ENCODE peak calls at places on chromosomes 13 and 19, in ten cellular contexts. One of them, this sample, is unnamed.

GRCh38 chr13:101916758-101917474 is 464.4 kb downstream of the ITGBL1 start:
- DNase-seq in uterus: no peak
- DNase-seq in AG04450: no peak
- DNase-seq in IMR-90: no peak
- DNase-seq in astrocyte: no peak
- DNase-seq in PC-9: no peak
- DNase-seq in ovary: no peak
- DNase-seq in foreskin fibroblast: no peak
- DNase-seq in GM12865: no peak
- DNase-seq in left lung: peak
- DNase-seq in this sample: no peak

GRCh38 chr19:1213391-1214286 is 8.1 kb downstream of the STK11 start:
- DNase-seq in uterus: peak
- DNase-seq in AG04450: no peak
- DNase-seq in IMR-90: peak
- DNase-seq in astrocyte: peak
- DNase-seq in PC-9: no peak
- DNase-seq in ovary: no peak
- DNase-seq in foreskin fibroblast: peak
- DNase-seq in GM12865: peak
- DNase-seq in left lung: no peak
- DNase-seq in this sample: no peak

GRCh38 chr19:46762245-46762890 is 16.1 kb upstream of the STRN4 start:
- DNase-seq in uterus: no peak
- DNase-seq in AG04450: no peak
- DNase-seq in IMR-90: no peak
- DNase-seq in astrocyte: no peak
- DNase-seq in PC-9: no peak
- DNase-seq in ovary: no peak
- DNase-seq in foreskin fibroblast: no peak
- DNase-seq in GM12865: no peak
- DNase-seq in left lung: no peak
- DNase-seq in this sample: no peak

GRCh38 chr19:34317311-34317927 is 47.6 kb upstream of the GPI start:
- DNase-seq in uterus: no peak
- DNase-seq in AG04450: no peak
- DNase-seq in IMR-90: no peak
- DNase-seq in astrocyte: peak
- DNase-seq in PC-9: peak
- DNase-seq in ovary: no peak
- DNase-seq in foreskin fibroblast: no peak
- DNase-seq in GM12865: no peak
- DNase-seq in left lung: no peak
- DNase-seq in this sample: no peak

GRCh38 chr19:54207908-54208783 is 7.5 kb downstream of the RPS9 start:
- DNase-seq in uterus: peak
- DNase-seq in AG04450: no peak
- DNase-seq in IMR-90: peak
- DNase-seq in astrocyte: peak
- DNase-seq in PC-9: peak
- DNase-seq in ovary: peak
- DNase-seq in foreskin fibroblast: peak
- DNase-seq in GM12865: peak
- DNase-seq in left lung: peak
- DNase-seq in this sample: peak

GRCh38 chr19:57435062-57435978 is at the start of gene ZNF749:
- DNase-seq in uterus: peak
- DNase-seq in AG04450: peak
- DNase-seq in IMR-90: peak
- DNase-seq in astrocyte: peak
- DNase-seq in PC-9: peak
- DNase-seq in ovary: peak
- DNase-seq in foreskin fibroblast: peak
- DNase-seq in GM12865: peak
- DNase-seq in left lung: peak
- DNase-seq in this sample: peak

GRCh38 chr19:2372076-2372612 is 12.1 kb downstream of the TMPRSS9 start:
- DNase-seq in uterus: no peak
- DNase-seq in AG04450: no peak
- DNase-seq in IMR-90: no peak
- DNase-seq in astrocyte: no peak
- DNase-seq in PC-9: no peak
- DNase-seq in ovary: no peak
- DNase-seq in foreskin fibroblast: no peak
- DNase-seq in GM12865: no peak
- DNase-seq in left lung: no peak
- DNase-seq in this sample: no peak

GRCh38 chr19:41870401-41870873 is 6.6 kb upstream of the CD79A start:
- DNase-seq in uterus: no peak
- DNase-seq in AG04450: no peak
- DNase-seq in IMR-90: peak
- DNase-seq in astrocyte: peak
- DNase-seq in PC-9: no peak
- DNase-seq in ovary: no peak
- DNase-seq in foreskin fibroblast: peak
- DNase-seq in GM12865: no peak
- DNase-seq in left lung: no peak
- DNase-seq in this sample: no peak

GRCh38 chr19:11382898-11383705 is 1.0 kb downstream of the EPOR start:
- DNase-seq in uterus: no peak
- DNase-seq in AG04450: no peak
- DNase-seq in IMR-90: no peak
- DNase-seq in astrocyte: no peak
- DNase-seq in PC-9: peak
- DNase-seq in ovary: no peak
- DNase-seq in foreskin fibroblast: peak
- DNase-seq in GM12865: peak
- DNase-seq in left lung: peak
- DNase-seq in this sample: no peak

GRCh38 chr19:20359933-20360720 is 193.1 kb downstream of the ZNF486 start:
- DNase-seq in uterus: no peak
- DNase-seq in AG04450: no peak
- DNase-seq in IMR-90: no peak
- DNase-seq in astrocyte: no peak
- DNase-seq in PC-9: no peak
- DNase-seq in ovary: no peak
- DNase-seq in foreskin fibroblast: no peak
- DNase-seq in GM12865: no peak
- DNase-seq in left lung: no peak
- DNase-seq in this sample: no peak

GRCh38 chr13:70814684-70815083 is 706.4 kb upstream of the KLHL1 start:
- DNase-seq in uterus: no peak
- DNase-seq in AG04450: no peak
- DNase-seq in IMR-90: no peak
- DNase-seq in astrocyte: no peak
- DNase-seq in PC-9: no peak
- DNase-seq in ovary: no peak
- DNase-seq in foreskin fibroblast: no peak
- DNase-seq in GM12865: no peak
- DNase-seq in left lung: no peak
- DNase-seq in this sample: no peak

GRCh38 chr13:77362166-77362565 is 35.3 kb upstream of the MYCBP2 start:
- DNase-seq in uterus: no peak
- DNase-seq in AG04450: no peak
- DNase-seq in IMR-90: no peak
- DNase-seq in astrocyte: no peak
- DNase-seq in PC-9: no peak
- DNase-seq in ovary: no peak
- DNase-seq in foreskin fibroblast: no peak
- DNase-seq in GM12865: no peak
- DNase-seq in left lung: no peak
- DNase-seq in this sample: no peak

GRCh38 chr19:15297416-15298224 is 34.7 kb downstream of the BRD4 start:
- DNase-seq in uterus: no peak
- DNase-seq in AG04450: peak
- DNase-seq in IMR-90: peak
- DNase-seq in astrocyte: peak
- DNase-seq in PC-9: no peak
- DNase-seq in ovary: no peak
- DNase-seq in foreskin fibroblast: no peak
- DNase-seq in GM12865: no peak
- DNase-seq in left lung: no peak
- DNase-seq in this sample: no peak

GRCh38 chr13:40285634-40286033 is 380.8 kb downstream of the FOXO1 start:
- DNase-seq in uterus: no peak
- DNase-seq in AG04450: no peak
- DNase-seq in IMR-90: no peak
- DNase-seq in astrocyte: no peak
- DNase-seq in PC-9: no peak
- DNase-seq in ovary: no peak
- DNase-seq in foreskin fibroblast: no peak
- DNase-seq in GM12865: no peak
- DNase-seq in left lung: no peak
- DNase-seq in this sample: no peak
- H3K4me3 ChIP-seq in uterus: no peak
- H3K4me3 ChIP-seq in AG04450: no peak
- H3K4me3 ChIP-seq in IMR-90: no peak
- H3K4me3 ChIP-seq in astrocyte: no peak
- H3K4me3 ChIP-seq in PC-9: no peak
- H3K4me3 ChIP-seq in ovary: no peak
- H3K4me3 ChIP-seq in foreskin fibroblast: no peak
- H3K4me3 ChIP-seq in GM12865: no peak
- H3K4me3 ChIP-seq in left lung: no peak
- H3K4me3 ChIP-seq in this sample: no peak

DNA sequence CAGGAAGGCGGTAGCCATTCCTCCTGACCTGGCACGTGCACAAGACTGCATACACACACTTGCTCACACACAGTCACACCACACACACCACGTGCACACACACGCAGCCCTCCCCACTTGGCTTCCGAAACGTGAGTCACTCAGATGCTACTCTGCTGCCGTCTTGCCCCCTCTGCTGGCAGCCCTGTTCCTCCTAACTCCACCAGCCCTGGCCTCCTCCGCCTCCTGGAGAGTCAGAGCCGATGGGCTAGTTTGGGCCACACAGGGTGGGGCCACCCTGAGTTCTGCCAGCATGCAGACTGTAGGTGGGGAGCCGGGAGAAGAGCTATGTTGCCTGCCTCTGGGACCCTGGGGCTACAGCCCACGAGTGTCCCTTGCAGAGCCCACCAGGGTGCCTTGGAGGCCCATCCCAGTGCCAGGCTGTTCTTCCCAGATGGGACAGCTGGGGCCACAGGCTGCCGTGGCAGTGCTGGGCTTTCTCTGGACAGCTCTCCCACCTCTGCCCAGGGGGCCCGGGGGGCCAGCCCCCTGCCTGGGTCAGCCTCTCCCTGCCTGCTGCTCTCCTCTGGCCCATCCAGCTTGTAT is 12.1 kb downstream of the PIN1 start:
- DNase-seq in uterus: peak
- DNase-seq in AG04450: peak
- DNase-seq in IMR-90: peak
- DNase-seq in astrocyte: peak
- DNase-seq in PC-9: peak
- DNase-seq in ovary: peak
- DNase-seq in foreskin fibroblast: peak
- DNase-seq in GM12865: peak
- DNase-seq in left lung: no peak
- DNase-seq in this sample: no peak
- TF ChIP-seq CTCF in uterus: peak
- TF ChIP-seq CTCF in AG04450: peak
- TF ChIP-seq CTCF in IMR-90: peak
- TF ChIP-seq CTCF in astrocyte: peak
- TF ChIP-seq CTCF in PC-9: peak
- TF ChIP-seq CTCF in ovary: no peak
- TF ChIP-seq CTCF in foreskin fibroblast: peak
- TF ChIP-seq CTCF in GM12865: no peak
- TF ChIP-seq CTCF in left lung: no peak
- TF ChIP-seq CTCF in this sample: peak

DNA sequence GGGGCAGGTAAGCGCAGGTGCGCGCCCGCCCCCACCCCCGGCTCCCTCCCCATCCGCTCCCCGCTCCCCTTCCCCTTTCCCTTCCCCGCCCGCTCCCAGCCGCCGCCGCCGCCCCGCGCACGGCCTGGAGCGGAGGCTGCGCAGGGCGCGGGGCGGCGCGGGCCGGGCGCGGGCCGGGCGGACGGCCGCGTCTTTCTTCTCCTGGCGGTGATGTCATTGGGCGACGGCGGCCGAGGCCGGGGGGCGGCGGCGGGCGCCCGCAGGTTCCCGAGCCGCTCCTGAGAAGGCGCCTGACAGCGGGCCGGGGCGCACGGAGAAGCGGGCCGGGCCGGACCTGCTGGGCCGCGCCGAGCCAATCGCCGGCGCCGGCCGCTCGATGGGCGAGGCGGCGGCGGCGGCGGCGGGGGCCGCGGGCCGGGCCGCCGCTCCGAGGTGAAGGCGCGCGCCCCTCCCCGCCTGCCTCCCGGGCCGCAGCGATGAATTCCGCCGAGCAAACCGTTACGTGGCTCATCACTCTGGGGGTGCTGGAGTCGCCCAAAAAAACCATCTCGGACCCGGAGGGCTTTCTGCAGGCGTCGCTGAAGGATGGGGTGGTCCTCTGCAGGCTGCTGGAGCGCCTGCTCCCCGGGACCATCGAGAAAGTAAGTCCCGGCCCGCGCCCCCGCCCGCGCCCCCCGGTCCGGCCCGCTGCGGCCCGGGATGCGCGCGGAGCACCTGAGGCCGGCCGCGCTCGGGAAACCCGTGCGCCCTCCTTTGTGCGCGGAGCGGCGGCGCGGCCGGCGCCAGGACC is at the start of gene ARHGEF7:
- DNase-seq in uterus: no peak
- DNase-seq in AG04450: no peak
- DNase-seq in IMR-90: no peak
- DNase-seq in astrocyte: no peak
- DNase-seq in PC-9: no peak
- DNase-seq in ovary: peak
- DNase-seq in foreskin fibroblast: no peak
- DNase-seq in GM12865: no peak
- DNase-seq in left lung: no peak
- DNase-seq in this sample: no peak
- H3K4me3 ChIP-seq in uterus: peak
- H3K4me3 ChIP-seq in AG04450: peak
- H3K4me3 ChIP-seq in IMR-90: peak
- H3K4me3 ChIP-seq in astrocyte: peak
- H3K4me3 ChIP-seq in PC-9: no peak
- H3K4me3 ChIP-seq in ovary: peak
- H3K4me3 ChIP-seq in foreskin fibroblast: peak
- H3K4me3 ChIP-seq in GM12865: peak
- H3K4me3 ChIP-seq in left lung: peak
- H3K4me3 ChIP-seq in this sample: peak

DNA sequence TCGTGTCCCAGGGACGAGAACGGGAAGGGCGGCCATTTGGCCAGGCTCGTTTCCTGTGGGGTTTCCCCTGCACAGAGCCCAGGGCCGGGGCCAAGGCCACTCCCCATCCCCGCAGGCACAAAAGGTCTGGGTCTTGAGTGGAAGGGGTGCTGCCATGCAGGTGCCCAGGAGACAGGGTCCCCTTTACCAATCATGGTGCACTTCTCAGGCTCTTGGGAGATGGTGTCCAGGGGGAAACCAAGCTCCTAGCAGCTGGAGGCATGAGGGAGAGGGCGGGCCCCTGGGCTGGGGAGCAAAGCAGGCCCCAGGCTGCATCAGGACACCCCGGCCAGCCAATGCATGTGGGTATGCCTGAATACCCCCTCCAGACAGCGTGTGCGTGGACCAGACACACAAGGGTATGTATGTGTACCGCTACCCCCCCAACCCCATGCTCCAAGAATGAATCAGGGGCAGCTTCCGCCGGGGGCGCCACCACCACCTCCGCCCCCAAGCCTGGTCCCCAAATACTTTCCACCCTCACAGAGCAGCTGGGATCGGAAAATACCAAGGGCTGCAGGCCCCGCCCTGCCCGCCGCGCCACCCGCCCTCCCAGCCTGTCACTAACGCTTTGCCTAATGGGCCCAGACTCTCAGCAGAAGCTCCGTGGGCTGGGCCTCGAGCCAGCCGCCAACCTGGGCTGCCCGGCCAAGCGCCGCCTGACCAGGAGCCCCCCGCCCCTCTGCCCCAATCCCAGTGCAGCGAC is 37.6 kb upstream of the NANOS3 start:
- DNase-seq in uterus: peak
- DNase-seq in AG04450: no peak
- DNase-seq in IMR-90: peak
- DNase-seq in astrocyte: peak
- DNase-seq in PC-9: peak
- DNase-seq in ovary: peak
- DNase-seq in foreskin fibroblast: peak
- DNase-seq in GM12865: peak
- DNase-seq in left lung: peak
- DNase-seq in this sample: peak
- TF ChIP-seq CTCF in uterus: no peak
- TF ChIP-seq CTCF in AG04450: no peak
- TF ChIP-seq CTCF in IMR-90: peak
- TF ChIP-seq CTCF in astrocyte: no peak
- TF ChIP-seq CTCF in PC-9: no peak
- TF ChIP-seq CTCF in ovary: no peak
- TF ChIP-seq CTCF in foreskin fibroblast: no peak
- TF ChIP-seq CTCF in GM12865: peak
- TF ChIP-seq CTCF in left lung: no peak
- TF ChIP-seq CTCF in this sample: no peak